ENCODE peak calls at places on chromosomes 4 and X, in seven cellular contexts. R is SJSA1, O is ascending aorta, I is neural progenitor cell, S is left ventricle myocardium inferior, X is adrenal gland, A is fibroblast of lung. J is an unnamed sample.

GRCh38 chr4:83852085-83852451 is 316.2 kb downstream of the GPAT3 start:
- DNase-seq in R (peak; percentile 87), O (no peak), I (no peak), S (no peak), X (no peak), A (peak; percentile 92), J (no peak)

GRCh38 chrX:39772057-39772832 is 325.5 kb downstream of the BCOR start:
- DNase-seq in R (no peak), O (no peak), I (no peak), S (no peak), X (peak; percentile 70), A (peak; percentile 77), J (no peak)

GRCh38 chr4:124711469-124712416 is 789 bp downstream of the ANKRD50 start:
- DNase-seq in R (no peak), O (peak; percentile 75), I (peak; percentile 82), S (no peak), X (peak; percentile 66), A (peak; percentile 77), J (no peak)

GRCh38 chrX:259692-260355 is 21.4 kb upstream of the PLCXD1 start:
- DNase-seq in R (no peak), O (no peak), I (peak; percentile 52), S (no peak), X (no peak), A (no peak), J (no peak)

GRCh38 chr4:4618846-4619245 is 77.0 kb upstream of the STX18 start:
- DNase-seq in R (no peak), O (no peak), I (no peak), S (no peak), X (no peak), A (peak; percentile 25), J (no peak)

GRCh38 chr4:140061194-140061593 is 92.8 kb downstream of the MAML3 start:
- DNase-seq in R (peak; percentile 45), O (no peak), I (no peak), S (no peak), X (no peak), A (peak; percentile 64), J (no peak)

GRCh38 chr4:153577053-153577452 is 107.0 kb upstream of the TLR2 start:
- DNase-seq in R (no peak), O (no peak), I (no peak), S (no peak), X (no peak), A (no peak), J (no peak)

GRCh38 chrX:132833373-132833772 is 125.1 kb downstream of the HS6ST2 start:
- DNase-seq in R (no peak), O (no peak), I (no peak), S (no peak), X (no peak), A (no peak), J (no peak)

DNA sequence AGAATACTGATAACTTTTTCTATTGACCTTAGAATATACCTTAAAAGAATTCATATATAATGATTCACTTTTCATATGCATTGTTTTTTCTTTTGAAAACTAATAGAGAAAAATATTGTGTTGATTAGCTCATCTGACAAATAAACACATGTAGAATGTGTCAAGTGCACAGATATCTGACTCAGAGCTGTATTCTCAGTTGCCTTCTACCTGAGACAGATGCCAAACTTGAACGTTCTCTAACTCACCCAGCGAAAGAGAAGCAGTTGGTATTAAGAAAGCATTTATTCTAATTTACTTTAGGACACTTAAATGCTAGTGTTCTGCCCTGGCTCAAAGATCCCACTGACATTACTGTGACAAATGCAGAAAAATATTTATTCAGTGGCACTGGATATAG is 28.1 kb downstream of the USP53 start:
- DNase-seq in R (no peak), O (no peak), I (no peak), S (no peak), X (no peak), A (no peak), J (no peak)
- H3K4me1 ChIP-seq in R (peaks cover 3% of the 10 kb centered on the region), O (peaks cover 12% of the 10 kb centered on the region), I (peaks cover 19% of the 10 kb centered on the region), S (peaks cover 27% of the 10 kb centered on the region), X (peaks cover 13% of the 10 kb centered on the region), A (no peaks in the 10 kb centered on the region), J (no peaks in the 10 kb centered on the region)

GRCh38 chr4:39036172-39036571 is 4.0 kb upstream of the TMEM156 start:
- DNase-seq in R (peak; percentile 86), O (no peak), I (no peak), S (no peak), X (no peak), A (peak; percentile 88), J (no peak)

GRCh38 chr4:39037491-39037825 is 5.2 kb upstream of the TMEM156 start:
- DNase-seq in R (peak; percentile 72), O (no peak), I (peak; percentile 50), S (no peak), X (no peak), A (peak; percentile 79), J (no peak)

GRCh38 chr4:39030726-39031125 is 1.5 kb downstream of the TMEM156 start:
- DNase-seq in R (no peak), O (no peak), I (no peak), S (no peak), X (no peak), A (no peak), J (no peak)

GRCh38 chr4:39029752-39030694 is 2.2 kb downstream of the TMEM156 start:
- DNase-seq in R (no peak), O (no peak), I (no peak), S (no peak), X (no peak), A (no peak), J (no peak)

GRCh38 chr4:39032218-39033085 is at the start of gene TMEM156:
- DNase-seq in R (peak; percentile 69), O (no peak), I (no peak), S (no peak), X (no peak), A (no peak), J (no peak)
- H3K4me1 ChIP-seq in R (peaks cover 38% of the 10 kb centered on the region), O (no peaks in the 10 kb centered on the region), I (peaks cover 1% of the 10 kb centered on the region), S (no peaks in the 10 kb centered on the region), X (peaks cover 1% of the 10 kb centered on the region), A (no peaks in the 10 kb centered on the region), J (peaks cover 30% of the 10 kb centered on the region)

GRCh38 chr4:6913350-6913749 is 3.7 kb downstream of the TBC1D14 start:
- DNase-seq in R (no peak), O (no peak), I (no peak), S (no peak), X (peak; percentile 71), A (no peak), J (no peak)
- H3K4me1 ChIP-seq in R (peaks cover 17% of the 10 kb centered on the region), O (peaks cover 28% of the 10 kb centered on the region), I (peaks cover 34% of the 10 kb centered on the region), S (peaks cover 81% of the 10 kb centered on the region), X (peaks cover 87% of the 10 kb centered on the region), A (peaks cover 6% of the 10 kb centered on the region), J (peaks cover 23% of the 10 kb centered on the region)

DNA sequence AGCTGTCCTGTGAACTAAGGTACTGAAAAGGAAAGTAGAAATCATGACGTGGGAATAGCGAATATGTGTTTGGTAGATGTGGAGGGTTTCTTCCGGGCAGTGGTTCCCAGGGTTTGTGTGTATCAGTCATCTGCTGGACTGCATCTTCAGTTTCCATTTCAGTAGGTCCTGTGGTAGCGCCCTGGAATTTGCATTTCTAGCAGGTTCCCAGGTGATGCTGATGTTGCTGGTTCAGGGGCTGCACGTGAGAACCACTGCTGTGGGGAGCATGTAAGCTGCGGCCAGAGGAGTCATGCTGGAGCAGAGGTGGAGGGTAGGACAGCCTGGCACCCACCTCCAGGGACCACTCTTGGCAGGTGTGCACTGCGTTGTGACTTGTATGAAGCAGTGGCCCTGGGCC is 47.1 kb downstream of the ARHGAP10 start:
- DNase-seq in R (no peak), O (no peak), I (no peak), S (no peak), X (no peak), A (no peak), J (no peak)
- H3K4me1 ChIP-seq in R (peaks cover 30% of the 10 kb centered on the region), O (peaks cover 45% of the 10 kb centered on the region), I (peaks cover 11% of the 10 kb centered on the region), S (peaks cover 74% of the 10 kb centered on the region), X (peaks cover 25% of the 10 kb centered on the region), A (no peaks in the 10 kb centered on the region), J (peaks cover 29% of the 10 kb centered on the region)

GRCh38 chr4:18082254-18082653 is 60.7 kb upstream of the LCORL start:
- DNase-seq in R (no peak), O (no peak), I (no peak), S (no peak), X (no peak), A (no peak), J (no peak)
- H3K4me1 ChIP-seq in R (no peaks in the 10 kb centered on the region), O (no peaks in the 10 kb centered on the region), I (no peaks in the 10 kb centered on the region), S (peaks cover under 1% of the 10 kb centered on the region), X (no peaks in the 10 kb centered on the region), A (no peaks in the 10 kb centered on the region), J (no peaks in the 10 kb centered on the region)